ENCODE peak calls at places on chromosomes 2 and 18, in six cellular contexts. K is colonic mucosa, V is tibial artery, G is cardiac muscle cell, M is A549, H is coronary artery. S is an unnamed sample.

GRCh38 chr18:45280486-45281263 is 334.6 kb upstream of the SLC14A2 start:
- DNase-seq in K (no peak), G (no peak), H (no peak), M (no peak), V (no peak), S (no peak)

GRCh38 chr2:74553892-74554820 is at the start of the genes DOK1 and LOXL3:
- DNase-seq in K (peak; percentile 93), V (peak; percentile 95), G (peak; percentile 92), H (peak; percentile 91), M (peak; percentile 80), S (peak; percentile 85)

GRCh38 chr2:84969511-84970265 is 1.3 kb upstream of the KCMF1 start:
- DNase-seq in G (peak; percentile 34), M (peak; percentile 52), K (peak; percentile 43), H (no peak), V (no peak), S (no peak)

GRCh38 chr2:239311132-239312040 is 89.4 kb downstream of the HDAC4 start:
- DNase-seq in K (peak; percentile 28), V (peak; percentile 61), H (peak; percentile 41), G (peak; percentile 45), M (no peak), S (no peak)

GRCh38 chr2:118177932-118178331 is 89.7 kb downstream of the INSIG2 start:
- DNase-seq in H (no peak), G (no peak), V (no peak), K (no peak), M (no peak), S (no peak)

GRCh38 chr2:154697422-154698237 is 865 bp upstream of the KCNJ3 start:
- DNase-seq in K (peak; percentile 22), M (no peak), H (no peak), V (peak; percentile 72), G (peak; percentile 65), S (no peak)

GRCh38 chr2:129318581-129319421 is 660.7 kb upstream of the RAB6C start:
- DNase-seq in H (no peak), G (no peak), M (peak; percentile 62), V (no peak), K (no peak), S (no peak)

GRCh38 chr2:86621290-86621943 is 2.2 kb downstream of the RNF103 start:
- DNase-seq in H (no peak), G (no peak), M (no peak), K (no peak), V (no peak), S (no peak)

GRCh38 chr2:143936758-143937562 is 583.0 kb downstream of the ZEB2 start:
- DNase-seq in V (peak; percentile 68), M (peak; percentile 18), H (no peak), G (peak; percentile 73), K (no peak), S (no peak)

GRCh38 chr18:7630731-7631442 is 63.8 kb downstream of the PTPRM start:
- DNase-seq in M (no peak), K (no peak), V (no peak), G (no peak), H (no peak), S (no peak)

GRCh38 chr18:48563027-48563426 is 24.2 kb downstream of the CTIF start:
- DNase-seq in K (no peak), H (no peak), M (peak; percentile 16), G (no peak), V (peak; percentile 38), S (no peak)

GRCh38 chr2:173972636-173973035 is 7.5 kb upstream of the SP3 start:
- DNase-seq in H (no peak), M (peak; percentile 25), K (no peak), V (no peak), G (no peak), S (no peak)

GRCh38 chr2:240814946-240815760 is 4.9 kb downstream of the KIF1A start:
- DNase-seq in H (peak; percentile 31), G (no peak), M (no peak), V (no peak), K (no peak), S (no peak)

GRCh38 chr18:62018761-62019041 is 125.9 kb upstream of the RNF152 start:
- DNase-seq in M (no peak), V (no peak), K (no peak), G (no peak), H (no peak), S (no peak)

GRCh38 chr2:119282966-119283511 is 59.4 kb downstream of the STEAP3 start:
- DNase-seq in H (no peak), K (no peak), G (no peak), M (no peak), V (no peak), S (no peak)

GRCh38 chr2:127102464-127103242 is 4.3 kb downstream of the BIN1 start:
- DNase-seq in G (no peak), M (no peak), K (no peak), H (peak; percentile 68), V (peak; percentile 56), S (no peak)

GRCh38 chr18:57655740-57656139 is 34.1 kb upstream of the NARS1 start:
- DNase-seq in H (no peak), M (no peak), V (no peak), K (no peak), G (no peak), S (no peak)

GRCh38 chr2:190978389-190979053 is 35.5 kb downstream of the STAT1 start:
- DNase-seq in K (no peak), H (no peak), V (no peak), M (no peak), G (no peak), S (no peak)

GRCh38 chr2:190982263-190983034 is 31.5 kb downstream of the STAT1 start:
- DNase-seq in K (no peak), M (no peak), G (no peak), H (no peak), V (no peak), S (no peak)

GRCh38 chr2:190979906-190980629 is 33.9 kb downstream of the STAT1 start:
- DNase-seq in G (peak; percentile 79), H (peak; percentile 79), V (peak; percentile 78), M (no peak), K (peak; percentile 49), S (no peak)

GRCh38 chr2:190981733-190982132 is 32.2 kb downstream of the STAT1 start:
- DNase-seq in H (no peak), K (no peak), V (no peak), M (no peak), G (no peak), S (no peak)

DNA sequence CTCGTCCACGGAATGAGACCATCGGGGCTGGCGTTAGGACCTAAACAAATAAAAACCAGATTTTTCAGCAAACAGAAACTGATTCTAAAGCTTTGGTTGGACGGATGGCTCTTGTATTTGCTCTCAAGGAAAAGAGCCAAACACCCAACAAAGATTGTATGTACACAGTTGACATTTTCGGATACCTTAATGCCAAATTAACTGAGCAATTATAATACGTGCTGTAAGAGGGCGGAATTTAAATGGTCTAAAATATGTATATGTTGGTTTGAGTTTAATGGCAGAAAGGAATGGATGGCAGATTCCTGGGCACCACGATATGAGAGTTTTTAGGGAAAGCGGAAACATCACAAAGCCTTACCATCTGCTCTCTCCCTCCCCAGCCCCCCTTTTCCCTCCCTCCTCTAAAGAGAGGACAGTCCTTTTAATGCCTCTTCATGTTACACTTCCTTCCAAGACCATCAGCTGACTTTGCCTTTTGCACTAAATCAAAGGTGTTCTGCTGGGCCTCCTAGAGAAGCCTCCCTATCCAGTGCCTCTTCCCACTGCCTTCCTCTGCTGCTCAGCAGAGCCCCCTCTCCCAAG is 33.2 kb downstream of the STAT1 start:
- DNase-seq in V (no peak), G (no peak), H (no peak), M (no peak), K (no peak), S (no peak)
- TF ChIP-seq CTCF in V (no peak), G (no peak), H (no peak), M (no peak), K (no peak), S (no peak)

GRCh38 chr2:69012310-69013122 is 463 bp upstream of the ANTXR1 start:
- DNase-seq in H (no peak), G (peak; percentile 75), M (peak; percentile 85), K (peak; percentile 72), V (peak; percentile 86), S (peak; percentile 60)

GRCh38 chr2:69011611-69012157 is 1.3 kb upstream of the ANTXR1 start:
- DNase-seq in M (no peak), G (peak; percentile 35), V (no peak), H (no peak), K (no peak), S (no peak)

GRCh38 chr2:69013837-69014796 is 1.1 kb downstream of the ANTXR1 start:
- DNase-seq in H (no peak), M (peak; percentile 67), K (no peak), G (peak; percentile 35), V (no peak), S (no peak)

GRCh38 chr2:69010437-69011194 is 2.4 kb upstream of the ANTXR1 start:
- DNase-seq in G (no peak), M (no peak), K (no peak), V (no peak), H (no peak), S (no peak)

DNA sequence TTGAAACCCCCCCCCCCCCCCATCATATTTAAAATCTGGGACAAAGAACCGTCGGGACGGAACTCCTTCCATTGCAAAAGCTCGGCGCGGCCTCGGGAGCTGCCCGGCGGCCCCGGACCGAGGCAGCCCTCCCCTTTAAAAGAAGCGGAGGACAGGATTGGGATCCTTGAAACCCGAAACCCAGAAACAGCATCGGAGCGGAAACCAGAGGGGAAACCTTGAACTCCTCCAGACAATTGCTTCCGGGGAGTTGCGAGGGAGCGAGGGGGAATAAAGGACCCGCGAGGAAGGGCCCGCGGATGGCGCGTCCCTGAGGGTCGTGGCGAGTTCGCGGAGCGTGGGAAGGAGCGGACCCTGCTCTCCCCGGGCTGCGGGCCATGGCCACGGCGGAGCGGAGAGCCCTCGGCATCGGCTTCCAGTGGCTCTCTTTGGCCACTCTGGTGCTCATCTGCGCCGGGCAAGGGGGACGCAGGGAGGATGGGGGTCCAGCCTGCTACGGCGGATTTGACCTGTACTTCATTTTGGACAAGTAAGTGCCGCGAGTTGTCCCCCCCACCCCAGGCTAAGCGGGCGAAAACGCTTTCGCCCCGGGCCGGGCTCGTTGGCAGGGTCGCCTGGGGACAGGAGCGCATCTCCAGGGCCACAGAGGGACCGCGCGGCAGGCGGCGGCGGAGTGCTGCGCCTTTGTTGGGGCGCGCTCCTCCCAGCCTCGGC is at the start of gene ANTXR1:
- DNase-seq in G (peak; percentile 85), V (peak; percentile 81), H (peak; percentile 88), M (peak; percentile 82), K (peak; percentile 34), S (no peak)
- TF ChIP-seq CTCF in G (no peak), V (no peak), H (peak; percentile 14), M (no peak), K (no peak), S (no peak)

DNA sequence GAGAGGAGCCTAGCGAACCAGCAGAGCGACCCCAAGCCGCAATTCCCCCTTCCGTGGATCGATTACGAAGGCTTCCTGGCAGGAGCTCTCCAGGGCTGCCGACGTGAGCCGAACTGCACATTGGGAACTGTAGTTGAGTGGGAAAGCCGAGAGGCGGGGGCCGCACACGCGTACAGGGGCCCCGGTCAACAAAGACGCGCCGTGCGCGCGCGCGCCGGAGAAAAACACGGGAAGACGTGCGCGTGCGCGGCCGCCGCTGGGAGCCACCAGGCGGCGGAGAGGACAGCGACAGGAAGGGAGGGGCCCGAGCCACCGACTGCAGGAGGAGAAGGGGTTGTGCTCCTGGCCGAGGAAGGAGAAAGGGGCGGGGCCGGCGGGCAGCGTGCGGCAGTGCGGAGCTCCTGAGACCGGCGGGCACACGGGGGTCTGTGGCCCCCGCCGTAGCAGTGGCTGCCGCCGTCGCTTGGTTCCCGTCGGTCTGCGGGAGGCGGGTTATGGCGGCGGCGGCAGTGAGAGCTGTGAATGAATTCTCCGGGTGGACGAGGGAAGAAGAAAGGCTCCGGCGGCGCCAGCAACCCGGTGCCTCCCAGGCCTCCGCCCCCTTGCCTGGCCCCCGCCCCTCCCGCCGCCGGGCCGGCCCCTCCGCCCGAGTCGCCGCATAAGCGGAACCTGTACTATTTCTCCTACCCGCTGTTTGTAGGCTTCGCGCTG is at the start of gene SPAST:
- DNase-seq in K (peak; percentile 97), H (peak; percentile 98), M (peak; percentile 99), G (peak; percentile 98), V (peak; percentile 99), S (peak; percentile 87)
- TF ChIP-seq CTCF in K (peak; percentile 33), H (peak; percentile 54), M (peak; percentile 32), G (peak; percentile 41), V (peak; percentile 72), S (peak; percentile 32)

GRCh38 chr2:135258193-135258592 is 206.1 kb downstream of the RAB3GAP1 start:
- DNase-seq in M (no peak), K (no peak), V (no peak), H (no peak), G (no peak), S (no peak)
- TF ChIP-seq CTCF in M (no peak), K (no peak), V (no peak), H (no peak), G (no peak), S (no peak)